ENCODE peak calls at places on chromosomes 6 and 20, in six cellular contexts. O is neuronal stem cell, F is H1, G is mesenchymal stem cell, K is IMR-90, T is trophoblast cell. A is an unnamed sample.
A peak's percentile ranks its signal among the peaks of the same experiment; 100 is the strongest.

GRCh38 chr20:37290158-37290810 is 829 bp downstream of the MANBAL start:
- DNase-seq in O (no peak), F (no peak), G (no peak), K (no peak), T (no peak), A (no peak)

GRCh38 chr6:65546894-65547293 is 160.1 kb downstream of the EYS start:
- DNase-seq in O (no peak), F (no peak), G (no peak), K (no peak), T (no peak), A (no peak)

GRCh38 chr20:20321917-20322316 is 46.0 kb upstream of the INSM1 start:
- DNase-seq in O (no peak), F (no peak), G (no peak), K (no peak), T (no peak), A (no peak)

GRCh38 chr6:132973556-132973993 is 159.2 kb downstream of the RPS12 start:
- DNase-seq in O (no peak), F (no peak), G (no peak), K (no peak), T (no peak), A (no peak)

GRCh38 chr20:37393196-37393862 is 47.4 kb downstream of the SRC start:
- DNase-seq in O (no peak), F (no peak), G (no peak), K (no peak), T (no peak), A (no peak)

GRCh38 chr20:19283503-19283902 is 71.1 kb downstream of the SLC24A3 start:
- DNase-seq in O (no peak), F (no peak), G (no peak), K (no peak), T (no peak), A (no peak)

GRCh38 chr6:156028310-156029131 is 572.9 kb upstream of the NOX3 start:
- DNase-seq in O (no peak), F (no peak), G (peak; percentile 52), K (no peak), T (no peak), A (no peak)

GRCh38 chr6:153090241-153090930 is 40.7 kb downstream of the RGS17 start:
- DNase-seq in O (no peak), F (no peak), G (peak; percentile 93), K (peak; percentile 93), T (no peak), A (no peak)

GRCh38 chr20:2109425-2110210 is 8.0 kb downstream of the STK35 start:
- DNase-seq in O (no peak), F (no peak), G (peak; percentile 76), K (no peak), T (no peak), A (no peak)

GRCh38 chr20:44544178-44544719 is 22.4 kb upstream of the SERINC3 start:
- DNase-seq in O (no peak), F (no peak), G (no peak), K (no peak), T (no peak), A (no peak)

GRCh38 chr6:137351890-137352289 is 132.7 kb upstream of the IFNGR1 start:
- DNase-seq in O (no peak), F (no peak), G (peak; percentile 19), K (peak; percentile 79), T (peak; percentile 27), A (no peak)

GRCh38 chr6:35737413-35738211 is 780 bp downstream of the ARMC12 start:
- DNase-seq in O (no peak), F (no peak), G (peak; percentile 85), K (peak; percentile 87), T (peak; percentile 84), A (no peak)

GRCh38 chr6:912871-913663 is 220.1 kb upstream of the EXOC2 start:
- DNase-seq in O (peak; percentile 21), F (no peak), G (peak; percentile 22), K (peak; percentile 47), T (peak; percentile 91), A (peak; percentile 85)

GRCh38 chr6:31308050-31308844 is 36.4 kb upstream of the HLA-C start:
- DNase-seq in O (no peak), F (peak; percentile 84), G (no peak), K (no peak), T (peak; percentile 78), A (peak; percentile 91)

GRCh38 chr6:13488015-13488895 is 855 bp upstream of the GFOD1 start:
- DNase-seq in O (no peak), F (no peak), G (peak; percentile 79), K (peak; percentile 40), T (peak; percentile 68), A (peak; percentile 51)

GRCh38 chr6:117933471-117933870 is 26.4 kb downstream of the SLC35F1 start:
- DNase-seq in O (no peak), F (no peak), G (no peak), K (no peak), T (no peak), A (no peak)

GRCh38 chr6:123802697-123803455 is 789 bp upstream of the NKAIN2 start:
- DNase-seq in O (peak; percentile 77), F (peak; percentile 94), G (peak; percentile 79), K (peak; percentile 54), T (peak; percentile 94), A (peak; percentile 89)

GRCh38 chr6:37109714-37110454 is 60.1 kb upstream of the PIM1 start:
- DNase-seq in O (no peak), F (no peak), G (peak; percentile 68), K (no peak), T (no peak), A (no peak)

GRCh38 chr6:168053957-168054471 is 25.0 kb downstream of the FRMD1 start:
- DNase-seq in O (no peak), F (no peak), G (no peak), K (no peak), T (no peak), A (no peak)

GRCh38 chr6:13872681-13873080 is 52.1 kb upstream of the RNF182 start:
- DNase-seq in O (no peak), F (no peak), G (no peak), K (no peak), T (no peak), A (no peak)

GRCh38 chr6:33589723-33590530 is 9.9 kb upstream of the BAK1 start:
- DNase-seq in O (no peak), F (peak; percentile 89), G (peak; percentile 84), K (peak; percentile 92), T (peak; percentile 58), A (peak; percentile 87)

GRCh38 chr6:144161970-144162369 is 11.7 kb downstream of the STX11 start:
- DNase-seq in O (no peak), F (no peak), G (no peak), K (no peak), T (no peak), A (no peak)

GRCh38 chr6:63897952-63898351 is 262.4 kb downstream of the PHF3 start:
- DNase-seq in O (no peak), F (no peak), G (no peak), K (peak; percentile 62), T (peak; percentile 55), A (no peak)

GRCh38 chr6:63899550-63899949 is 263.9 kb downstream of the PHF3 start:
- DNase-seq in O (no peak), F (no peak), G (peak; percentile 70), K (peak; percentile 68), T (no peak), A (no peak)

DNA sequence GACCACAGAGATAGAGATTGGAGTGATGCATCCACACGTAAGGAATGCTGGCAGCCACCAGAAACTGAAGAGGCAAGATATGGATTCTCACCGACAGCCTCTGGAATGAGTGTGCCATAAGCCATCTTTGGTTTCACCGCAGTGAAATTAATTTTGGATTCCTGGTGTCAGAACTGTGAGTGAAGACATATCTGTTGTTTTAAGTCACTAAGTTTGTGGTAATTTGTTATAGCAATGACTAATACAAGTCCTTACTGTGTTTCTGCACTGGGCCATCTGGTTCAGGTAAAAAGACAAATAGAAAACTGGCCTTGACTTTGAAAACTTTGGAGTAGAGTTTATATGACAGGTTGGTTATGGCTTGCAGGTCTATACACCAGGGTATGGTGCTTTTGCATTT is 261.9 kb downstream of the PHF3 start:
- DNase-seq in O (no peak), F (no peak), G (peak; percentile 86), K (peak; percentile 86), T (peak; percentile 68), A (no peak)
- H4K91ac ChIP-seq in O (no peak overlapping the region), F (no peak overlapping the region), G (no peak overlapping the region), K (peak overlapping the region; percentile 13), T (no peak overlapping the region), A (no peak overlapping the region)

DNA sequence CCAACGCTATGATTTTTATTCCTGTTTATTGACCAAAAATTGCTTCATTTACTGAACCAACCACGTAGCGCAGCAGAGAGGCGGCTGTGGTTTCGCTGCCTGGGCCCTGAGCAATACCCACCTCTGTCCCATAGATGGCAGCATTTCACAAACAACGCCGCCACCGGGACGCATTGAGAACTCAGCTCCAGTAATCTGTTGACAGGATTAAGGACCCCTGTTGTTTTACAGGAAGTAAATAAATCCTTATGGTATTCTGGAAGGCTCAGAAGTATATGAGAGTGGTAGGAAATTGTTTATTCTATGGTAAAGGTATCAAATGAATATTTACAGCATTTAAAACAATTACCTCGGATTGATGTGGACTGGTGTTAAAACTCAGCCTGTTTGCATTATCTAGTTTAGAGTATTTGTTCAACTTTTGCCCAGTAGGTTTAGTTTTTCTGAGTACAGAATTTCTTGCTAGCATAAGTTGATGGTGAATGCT is 547.9 kb upstream of the SLC35B3 start:
- DNase-seq in O (peak; percentile 79), F (peak; percentile 86), G (peak; percentile 63), K (peak; percentile 53), T (peak; percentile 79), A (peak; percentile 78)
- H2AFZ ChIP-seq in O (no peak overlapping the region), F (peak overlapping the region; percentile 91), G (no peak overlapping the region), K (peak overlapping the region; percentile 2), T (no peak overlapping the region), A (peak overlapping the region; percentile 92)

GRCh38 chr6:99138445-99138844 is 190.7 kb upstream of the FBXL4 start:
- DNase-seq in O (no peak), F (no peak), G (no peak), K (no peak), T (no peak), A (no peak)
- H4K91ac ChIP-seq in O (no peak overlapping the region), F (no peak overlapping the region), G (no peak overlapping the region), K (no peak overlapping the region), T (no peak overlapping the region), A (no peak overlapping the region)

GRCh38 chr6:96621983-96622382 is 59.1 kb downstream of the FHL5 start:
- DNase-seq in O (no peak), F (no peak), G (no peak), K (no peak), T (no peak), A (no peak)
- H2AFZ ChIP-seq in O (no peak overlapping the region), F (no peak overlapping the region), G (no peak overlapping the region), K (no peak overlapping the region), T (no peak overlapping the region), A (no peak overlapping the region)

GRCh38 chr6:151565940-151566339 is 72.1 kb downstream of the CCDC170 start:
- DNase-seq in O (no peak), F (no peak), G (no peak), K (no peak), T (no peak), A (no peak)

GRCh38 chr6:151561238-151561637 is 67.4 kb downstream of the CCDC170 start:
- DNase-seq in O (no peak), F (no peak), G (no peak), K (no peak), T (no peak), A (no peak)

GRCh38 chr6:151564654-151565053 is 70.8 kb downstream of the CCDC170 start:
- DNase-seq in O (no peak), F (no peak), G (no peak), K (no peak), T (no peak), A (no peak)

DNA sequence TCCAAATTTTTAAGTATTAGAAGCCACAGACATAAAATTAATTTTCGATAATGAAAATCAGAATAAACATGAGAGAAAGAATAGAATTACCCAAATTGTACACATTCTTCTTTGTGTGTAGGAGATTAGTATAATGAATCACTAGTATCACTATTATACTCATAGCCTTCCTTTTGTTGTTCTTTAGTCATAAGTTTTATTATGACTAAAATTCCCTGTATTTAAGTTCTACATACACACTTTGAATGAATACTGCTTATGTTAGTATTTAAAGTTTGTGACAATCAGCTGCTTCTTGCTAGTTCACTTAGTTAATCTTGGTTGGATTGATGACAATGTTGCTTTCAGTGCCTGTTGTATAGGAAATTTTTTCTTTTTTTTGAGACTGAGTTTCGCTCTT is 72.7 kb downstream of the CCDC170 start:
- DNase-seq in O (no peak), F (no peak), G (no peak), K (no peak), T (no peak), A (no peak)
- H4K91ac ChIP-seq in O (no peak overlapping the region), F (no peak overlapping the region), G (no peak overlapping the region), K (no peak overlapping the region), T (no peak overlapping the region), A (no peak overlapping the region)

A was measured in H9.